ENCODE peak calls at places on chromosomes 4 and X, in seven cellular contexts. M is NCI-H2029, Z is mucosa of descending colon, U is EL, A is omental fat pad, N is NCI-H1105 treated with DMSO at 0.1 percent for 48 hours, L is iPS-NIHi11. W is an unnamed sample.

GRCh38 chrX:150643271-150643670 is 49.9 kb upstream of the MTMR1 start:
- DNase-seq in M (no peak), Z (no peak), U (no peak), A (no peak), N (no peak), L (no peak), W (no peak)

GRCh38 chr4:5812506-5813229 is 80.2 kb downstream of the CRMP1 start:
- DNase-seq in M (peak; percentile 56), Z (no peak), U (peak; percentile 69), A (no peak), N (peak; percentile 30), L (peak; percentile 76), W (no peak)

GRCh38 chr4:1415681-1415981 is 9.4 kb upstream of the NKX1-1 start:
- DNase-seq in M (no peak), Z (no peak), U (no peak), A (no peak), N (no peak), L (no peak), W (no peak)

GRCh38 chr4:7381221-7381889 is 53.4 kb downstream of the PSAPL1 start:
- DNase-seq in M (no peak), Z (no peak), U (peak; percentile 32), A (peak; percentile 6), N (no peak), L (no peak), W (peak; percentile 7)

GRCh38 chr4:87677731-87678130 is 27.7 kb downstream of the DMP1 start:
- DNase-seq in M (no peak), Z (no peak), U (no peak), A (no peak), N (no peak), L (no peak), W (peak; percentile 19)

GRCh38 chr4:140243345-140243753 is 89.4 kb upstream of the MAML3 start:
- DNase-seq in M (peak; percentile 77), Z (peak; percentile 66), U (no peak), A (no peak), N (peak; percentile 83), L (no peak), W (no peak)

GRCh38 chr4:119629142-119629471 is 503 bp upstream of the PDE5A start:
- DNase-seq in M (no peak), Z (no peak), U (no peak), A (no peak), N (peak; percentile 43), L (no peak), W (no peak)

GRCh38 chr4:151359576-151359975 is 34.2 kb upstream of the SH3D19 start:
- DNase-seq in M (peak; percentile 5), Z (no peak), U (no peak), A (no peak), N (peak; percentile 9), L (no peak), W (no peak)

GRCh38 chr4:2008671-2008920 is 178 bp downstream of the NELFA start:
- DNase-seq in M (no peak), Z (no peak), U (peak; percentile 9), A (no peak), N (no peak), L (no peak), W (no peak)

GRCh38 chr4:86653237-86653865 is 59.2 kb downstream of the PTPN13 start:
- DNase-seq in M (peak; percentile 0), Z (no peak), U (no peak), A (no peak), N (no peak), L (peak; percentile 19), W (no peak)

GRCh38 chr4:10526431-10527222 is 69.4 kb upstream of the ZNF518B start:
- DNase-seq in M (no peak), Z (no peak), U (no peak), A (no peak), N (peak; percentile 78), L (peak; percentile 17), W (no peak)

GRCh38 chr4:183444953-183445543 is 612 bp downstream of the CDKN2AIP start:
- DNase-seq in M (no peak), Z (peak; percentile 80), U (peak; percentile 31), A (no peak), N (peak; percentile 17), L (peak; percentile 67), W (peak; percentile 2)

GRCh38 chr4:184255917-184256642 is 38.4 kb upstream of the ENPP6 start:
- DNase-seq in M (no peak), Z (no peak), U (no peak), A (no peak), N (no peak), L (no peak), W (no peak)

GRCh38 chrX:63330681-63331080 is 20.5 kb downstream of the SPIN4 start:
- DNase-seq in M (no peak), Z (no peak), U (peak; percentile 3), A (no peak), N (no peak), L (no peak), W (no peak)

GRCh38 chr4:118381902-118382301 is 29.1 kb upstream of the PRSS12 start:
- DNase-seq in M (no peak), Z (no peak), U (no peak), A (no peak), N (no peak), L (no peak), W (no peak)

GRCh38 chr4:16027114-16027513 is 56.7 kb downstream of the PROM1 start:
- DNase-seq in M (no peak), Z (no peak), U (no peak), A (no peak), N (no peak), L (no peak), W (no peak)

GRCh38 chr4:94758141-94758699 is 465 bp downstream of the BMPR1B start:
- DNase-seq in M (no peak), Z (peak; percentile 56), U (peak; percentile 4), A (no peak), N (no peak), L (peak; percentile 69), W (no peak)

GRCh38 chr4:54225671-54226398 is 3.3 kb upstream of the PDGFRA start:
- DNase-seq in M (no peak), Z (no peak), U (no peak), A (no peak), N (no peak), L (peak; percentile 38), W (no peak)

GRCh38 chrX:1450381-1451161 is 2.1 kb downstream of the ASMTL start:
- DNase-seq in M (no peak), Z (peak; percentile 47), U (no peak), A (no peak), N (no peak), L (no peak), W (no peak)

GRCh38 chr4:2755821-2756690 is at the start of gene TNIP2:
- DNase-seq in M (peak; percentile 63), Z (peak; percentile 93), U (peak; percentile 85), A (no peak), N (peak; percentile 43), L (peak; percentile 98), W (peak; percentile 77)

GRCh38 chr4:65083076-65083475 is 587.2 kb downstream of the EPHA5 start:
- DNase-seq in M (no peak), Z (no peak), U (no peak), A (no peak), N (no peak), L (no peak), W (no peak)

GRCh38 chr4:158865520-158866177 is 96.8 kb downstream of the FNIP2 start:
- DNase-seq in M (no peak), Z (no peak), U (no peak), A (no peak), N (no peak), L (no peak), W (no peak)